ENCODE peak calls at places on chromosome 13, in four cellular contexts. One of them, this sample, is unnamed.

GRCh38 chr13:33577037-33577436 is 240.9 kb upstream of the RFC3 start:
- DNase-seq in HAP-1: no peak
- DNase-seq in HTR-8/SVneo: no peak
- DNase-seq in central memory CD4-positive, alpha-beta T cell: no peak
- DNase-seq in this sample: no peak

GRCh38 chr13:44068169-44068568 is 188.5 kb downstream of the LACC1 start:
- DNase-seq in HAP-1: no peak
- DNase-seq in HTR-8/SVneo: no peak
- DNase-seq in central memory CD4-positive, alpha-beta T cell: no peak
- DNase-seq in this sample: no peak

GRCh38 chr13:21777166-21777565 is 106.3 kb downstream of the FGF9 start:
- DNase-seq in HAP-1: no peak
- DNase-seq in HTR-8/SVneo: no peak
- DNase-seq in central memory CD4-positive, alpha-beta T cell: no peak
- DNase-seq in this sample: no peak

GRCh38 chr13:26653310-26653709 is 95.8 kb downstream of the WASF3 start:
- DNase-seq in HAP-1: no peak
- DNase-seq in HTR-8/SVneo: no peak
- DNase-seq in central memory CD4-positive, alpha-beta T cell: no peak
- DNase-seq in this sample: no peak

GRCh38 chr13:67143544-67144115 is 86.5 kb downstream of the PCDH9 start:
- DNase-seq in HAP-1: no peak
- DNase-seq in HTR-8/SVneo: no peak
- DNase-seq in central memory CD4-positive, alpha-beta T cell: no peak
- DNase-seq in this sample: no peak

GRCh38 chr13:111945086-111945485 is 121.9 kb upstream of the SOX1 start:
- DNase-seq in HAP-1: no peak
- DNase-seq in HTR-8/SVneo: no peak
- DNase-seq in central memory CD4-positive, alpha-beta T cell: no peak
- DNase-seq in this sample: no peak

GRCh38 chr13:92390217-92390616 is 836.4 kb upstream of the GPC6 start:
- DNase-seq in HAP-1: no peak
- DNase-seq in HTR-8/SVneo: peak
- DNase-seq in central memory CD4-positive, alpha-beta T cell: no peak
- DNase-seq in this sample: no peak

GRCh38 chr13:47705185-47705584 is 295.9 kb downstream of the SUCLA2 start:
- DNase-seq in HAP-1: no peak
- DNase-seq in HTR-8/SVneo: no peak
- DNase-seq in central memory CD4-positive, alpha-beta T cell: no peak
- DNase-seq in this sample: no peak

GRCh38 chr13:38951525-38952313 is 38.9 kb downstream of the STOML3 start:
- DNase-seq in HAP-1: no peak
- DNase-seq in HTR-8/SVneo: no peak
- DNase-seq in central memory CD4-positive, alpha-beta T cell: no peak
- DNase-seq in this sample: peak

GRCh38 chr13:100254002-100254401 is 165.1 kb downstream of the PCCA start:
- DNase-seq in HAP-1: no peak
- DNase-seq in HTR-8/SVneo: no peak
- DNase-seq in central memory CD4-positive, alpha-beta T cell: no peak
- DNase-seq in this sample: no peak

GRCh38 chr13:44243198-44243852 is 130.3 kb upstream of the SERP2 start:
- DNase-seq in HAP-1: peak
- DNase-seq in HTR-8/SVneo: peak
- DNase-seq in central memory CD4-positive, alpha-beta T cell: no peak
- DNase-seq in this sample: no peak

GRCh38 chr13:76720827-76721226 is 165.4 kb downstream of the KCTD12 start:
- DNase-seq in HAP-1: no peak
- DNase-seq in HTR-8/SVneo: no peak
- DNase-seq in central memory CD4-positive, alpha-beta T cell: no peak
- DNase-seq in this sample: no peak

GRCh38 chr13:42786696-42787095 is 5.3 kb downstream of the FAM216B start:
- DNase-seq in HAP-1: no peak
- DNase-seq in HTR-8/SVneo: no peak
- DNase-seq in central memory CD4-positive, alpha-beta T cell: no peak
- DNase-seq in this sample: no peak

GRCh38 chr13:20174656-20175405 is 14.0 kb upstream of the GJA3 start:
- DNase-seq in HAP-1: no peak
- DNase-seq in HTR-8/SVneo: peak
- DNase-seq in central memory CD4-positive, alpha-beta T cell: peak
- DNase-seq in this sample: peak

GRCh38 chr13:61247149-61247936 is 168.3 kb downstream of the PCDH20 start:
- DNase-seq in HAP-1: no peak
- DNase-seq in HTR-8/SVneo: no peak
- DNase-seq in central memory CD4-positive, alpha-beta T cell: no peak
- DNase-seq in this sample: no peak

GRCh38 chr13:106917673-106918652 is 350.0 kb upstream of the ARGLU1 start:
- DNase-seq in HAP-1: peak
- DNase-seq in HTR-8/SVneo: peak
- DNase-seq in central memory CD4-positive, alpha-beta T cell: peak
- DNase-seq in this sample: peak

GRCh38 chr13:30148171-30148754 is 159.1 kb downstream of the KATNAL1 start:
- DNase-seq in HAP-1: no peak
- DNase-seq in HTR-8/SVneo: no peak
- DNase-seq in central memory CD4-positive, alpha-beta T cell: peak
- DNase-seq in this sample: no peak

GRCh38 chr13:30846311-30846710 is 59.8 kb upstream of the MEDAG start:
- DNase-seq in HAP-1: no peak
- DNase-seq in HTR-8/SVneo: no peak
- DNase-seq in central memory CD4-positive, alpha-beta T cell: no peak
- DNase-seq in this sample: no peak

GRCh38 chr13:53137777-53138176 is 109.2 kb downstream of the OLFM4 start:
- DNase-seq in HAP-1: no peak
- DNase-seq in HTR-8/SVneo: no peak
- DNase-seq in central memory CD4-positive, alpha-beta T cell: no peak
- DNase-seq in this sample: no peak

GRCh38 chr13:103350147-103350546 is 283.9 kb upstream of the SLC10A2 start:
- DNase-seq in HAP-1: no peak
- DNase-seq in HTR-8/SVneo: no peak
- DNase-seq in central memory CD4-positive, alpha-beta T cell: no peak
- DNase-seq in this sample: no peak

GRCh38 chr13:113840541-113841354 is 23.1 kb downstream of the GAS6 start:
- DNase-seq in HAP-1: no peak
- DNase-seq in HTR-8/SVneo: no peak
- DNase-seq in central memory CD4-positive, alpha-beta T cell: no peak
- DNase-seq in this sample: no peak

GRCh38 chr13:69585656-69586055 is 522.0 kb upstream of the ATXN8OS start:
- DNase-seq in HAP-1: peak
- DNase-seq in HTR-8/SVneo: no peak
- DNase-seq in central memory CD4-positive, alpha-beta T cell: no peak
- DNase-seq in this sample: peak

GRCh38 chr13:32426191-32426980 is 1.5 kb downstream of the N4BP2L1 start:
- DNase-seq in HAP-1: no peak
- DNase-seq in HTR-8/SVneo: no peak
- DNase-seq in central memory CD4-positive, alpha-beta T cell: peak
- DNase-seq in this sample: peak

GRCh38 chr13:77374786-77375185 is 47.9 kb upstream of the MYCBP2 start:
- DNase-seq in HAP-1: peak
- DNase-seq in HTR-8/SVneo: no peak
- DNase-seq in central memory CD4-positive, alpha-beta T cell: no peak
- DNase-seq in this sample: no peak

GRCh38 chr13:89969996-89970709 is 1377.3 kb upstream of the MIR17HG start:
- DNase-seq in HAP-1: no peak
- DNase-seq in HTR-8/SVneo: no peak
- DNase-seq in central memory CD4-positive, alpha-beta T cell: no peak
- DNase-seq in this sample: no peak

GRCh38 chr13:52345048-52345447 is 60.9 kb downstream of the THSD1 start:
- DNase-seq in HAP-1: no peak
- DNase-seq in HTR-8/SVneo: no peak
- DNase-seq in central memory CD4-positive, alpha-beta T cell: no peak
- DNase-seq in this sample: no peak

GRCh38 chr13:48776396-48776795 is 122.7 kb downstream of the CYSLTR2 start:
- DNase-seq in HAP-1: no peak
- DNase-seq in HTR-8/SVneo: no peak
- DNase-seq in central memory CD4-positive, alpha-beta T cell: no peak
- DNase-seq in this sample: no peak

GRCh38 chr13:113952151-113952982 is 21.5 kb downstream of the C13orf46 start:
- DNase-seq in HAP-1: no peak
- DNase-seq in HTR-8/SVneo: no peak
- DNase-seq in central memory CD4-positive, alpha-beta T cell: no peak
- DNase-seq in this sample: no peak

GRCh38 chr13:111177081-111177711 is 62.1 kb downstream of the ARHGEF7 start:
- DNase-seq in HAP-1: no peak
- DNase-seq in HTR-8/SVneo: no peak
- DNase-seq in central memory CD4-positive, alpha-beta T cell: peak
- DNase-seq in this sample: no peak

GRCh38 chr13:107568181-107568580 is 647.2 kb downstream of the LIG4 start:
- DNase-seq in HAP-1: no peak
- DNase-seq in HTR-8/SVneo: no peak
- DNase-seq in central memory CD4-positive, alpha-beta T cell: no peak
- DNase-seq in this sample: no peak

GRCh38 chr13:31769581-31769980 is 30.3 kb downstream of the RXFP2 start:
- DNase-seq in HAP-1: no peak
- DNase-seq in HTR-8/SVneo: no peak
- DNase-seq in central memory CD4-positive, alpha-beta T cell: no peak
- DNase-seq in this sample: no peak

GRCh38 chr13:69107436-69107835 is 1000.2 kb upstream of the ATXN8OS start:
- DNase-seq in HAP-1: no peak
- DNase-seq in HTR-8/SVneo: no peak
- DNase-seq in central memory CD4-positive, alpha-beta T cell: no peak
- DNase-seq in this sample: no peak